ENCODE peak calls at places on chromosomes 16 and 17, in seven cellular contexts. B is breast epithelium, G is A549, A is IMR-90, Z is K562, H is esophagus muscularis mucosa, X is tibial nerve. O is an unnamed sample.

GRCh38 chr16:6571044-6571443 is 761.6 kb upstream of the RBFOX1 start:
- DNase-seq in B (no peak), G (no peak), A (no peak), Z (no peak), H (no peak), X (no peak), O (no peak)

GRCh38 chr16:21720533-21720932 is 56.8 kb downstream of the OTOA start:
- DNase-seq in B (no peak), G (no peak), A (no peak), Z (no peak), H (no peak), X (no peak), O (no peak)

GRCh38 chr17:13477180-13477611 is 124.5 kb downstream of the HS3ST3A1 start:
- DNase-seq in B (no peak), G (no peak), A (peak), Z (no peak), H (peak), X (no peak), O (no peak)

GRCh38 chr16:66188786-66189725 is 177.4 kb upstream of the CDH5 start:
- DNase-seq in B (no peak), G (no peak), A (peak), Z (no peak), H (peak), X (peak), O (no peak)

GRCh38 chr17:81405382-81406005 is 10.2 kb downstream of the BAHCC1 start:
- DNase-seq in B (no peak), G (no peak), A (no peak), Z (no peak), H (no peak), X (no peak), O (no peak)

GRCh38 chr17:58303981-58304734 is 23.4 kb upstream of the MPO start:
- DNase-seq in B (peak), G (peak), A (peak), Z (peak), H (peak), X (no peak), O (no peak)

GRCh38 chr17:59167571-59168001 is 12.0 kb downstream of the PRR11 start:
- DNase-seq in B (no peak), G (no peak), A (peak), Z (no peak), H (peak), X (no peak), O (no peak)

GRCh38 chr17:15265131-15265530 is at the start of gene PMP22:
- DNase-seq in B (no peak), G (no peak), A (no peak), Z (no peak), H (no peak), X (peak), O (peak)

GRCh38 chr16:1565083-1565805 is 31.8 kb downstream of the TMEM204 start:
- DNase-seq in B (no peak), G (no peak), A (no peak), Z (no peak), H (no peak), X (no peak), O (no peak)

GRCh38 chr16:69796285-69797118 is 34.4 kb downstream of the WWP2 start:
- DNase-seq in B (no peak), G (peak), A (peak), Z (peak), H (no peak), X (peak), O (peak)

GRCh38 chr17:48597775-48598631 is 4.4 kb upstream of the HOXB5 start:
- DNase-seq in B (no peak), G (no peak), A (peak), Z (no peak), H (no peak), X (no peak), O (no peak)

GRCh38 chr16:49866533-49867155 is 10.7 kb upstream of the ZNF423 start:
- DNase-seq in B (no peak), G (no peak), A (no peak), Z (no peak), H (no peak), X (no peak), O (no peak)

GRCh38 chr17:30913955-30914354 is 7.8 kb upstream of the ADAP2 start:
- DNase-seq in B (no peak), G (no peak), A (no peak), Z (no peak), H (no peak), X (no peak), O (no peak)

GRCh38 chr17:29215717-29216116 is 30.9 kb upstream of the CRYBA1 start:
- DNase-seq in B (no peak), G (no peak), A (peak), Z (no peak), H (no peak), X (no peak), O (no peak)

GRCh38 chr17:61139219-61139618 is 260.4 kb upstream of the TBX2 start:
- DNase-seq in B (peak), G (no peak), A (peak), Z (no peak), H (no peak), X (no peak), O (no peak)

GRCh38 chr16:46620265-46621005 is 744 bp downstream of the SHCBP1 start:
- DNase-seq in B (no peak), G (peak), A (no peak), Z (peak), H (no peak), X (no peak), O (no peak)

GRCh38 chr17:61574542-61575351 is 16.3 kb downstream of the NACA2 start:
- DNase-seq in B (no peak), G (peak), A (peak), Z (no peak), H (no peak), X (no peak), O (no peak)

GRCh38 chr17:29615492-29616299 is 7.0 kb downstream of the CORO6 start:
- DNase-seq in B (peak), G (peak), A (peak), Z (peak), H (peak), X (peak), O (peak)

GRCh38 chr17:3529817-3530741 is 27.5 kb downstream of the TRPV3 start:
- DNase-seq in B (no peak), G (no peak), A (no peak), Z (no peak), H (no peak), X (peak), O (no peak)

GRCh38 chr17:7293821-7294613 is 422 bp downstream of the YBX2 start:
- DNase-seq in B (no peak), G (no peak), A (no peak), Z (peak), H (no peak), X (no peak), O (peak)

GRCh38 chr17:50817142-50817751 is 18.1 kb upstream of the WFIKKN2 start:
- DNase-seq in B (no peak), G (peak), A (no peak), Z (peak), H (no peak), X (peak), O (no peak)

GRCh38 chr17:67441052-67441738 is 64.1 kb downstream of the PITPNC1 start:
- DNase-seq in B (no peak), G (peak), A (peak), Z (no peak), H (peak), X (no peak), O (no peak)

GRCh38 chr17:22516861-22517636 is 824.7 kb downstream of the KCNJ18 start:
- DNase-seq in B (no peak), G (no peak), A (no peak), Z (no peak), H (no peak), X (no peak), O (no peak)

GRCh38 chr17:57557793-57558681 is 187.1 kb downstream of the CCDC182 start:
- DNase-seq in B (no peak), G (peak), A (peak), Z (no peak), H (no peak), X (no peak), O (no peak)

GRCh38 chr16:47198180-47198575 is 54.4 kb upstream of the NETO2 start:
- DNase-seq in B (no peak), G (no peak), A (no peak), Z (no peak), H (no peak), X (no peak), O (no peak)

GRCh38 chr17:43583332-43583731 is 37.2 kb upstream of the ETV4 start:
- DNase-seq in B (no peak), G (no peak), A (no peak), Z (no peak), H (no peak), X (no peak), O (no peak)

GRCh38 chr16:57750796-57751538 is 15.4 kb downstream of the KATNB1 start:
- DNase-seq in B (no peak), G (no peak), A (no peak), Z (no peak), H (no peak), X (no peak), O (no peak)

GRCh38 chr16:23469814-23470213 is 16.8 kb upstream of the COG7 start:
- DNase-seq in B (peak), G (peak), A (peak), Z (no peak), H (no peak), X (no peak), O (peak)

GRCh38 chr17:73140531-73140930 is 24.3 kb upstream of the SSTR2 start:
- DNase-seq in B (no peak), G (no peak), A (no peak), Z (no peak), H (no peak), X (no peak), O (no peak)

GRCh38 chr17:8586766-8587165 is 43.8 kb downstream of the MYH10 start:
- DNase-seq in B (no peak), G (no peak), A (no peak), Z (no peak), H (no peak), X (no peak), O (no peak)
- H3K27ac ChIP-seq in B (no peak), G (no peak), A (no peak), Z (no peak), H (no peak), X (no peak), O (no peak)

GRCh38 chr16:10878644-10879498 is 1.9 kb downstream of the CIITA start:
- DNase-seq in B (peak), G (no peak), A (peak), Z (no peak), H (no peak), X (peak), O (peak)

GRCh38 chr16:10881479-10882030 is 4.6 kb downstream of the CIITA start:
- DNase-seq in B (no peak), G (no peak), A (no peak), Z (no peak), H (no peak), X (no peak), O (no peak)

GRCh38 chr16:10878328-10878643 is 1.3 kb downstream of the CIITA start:
- DNase-seq in B (no peak), G (no peak), A (no peak), Z (no peak), H (no peak), X (no peak), O (no peak)

GRCh38 chr16:10880609-10881452 is 3.8 kb downstream of the CIITA start:
- DNase-seq in B (no peak), G (no peak), A (no peak), Z (no peak), H (no peak), X (no peak), O (no peak)

DNA sequence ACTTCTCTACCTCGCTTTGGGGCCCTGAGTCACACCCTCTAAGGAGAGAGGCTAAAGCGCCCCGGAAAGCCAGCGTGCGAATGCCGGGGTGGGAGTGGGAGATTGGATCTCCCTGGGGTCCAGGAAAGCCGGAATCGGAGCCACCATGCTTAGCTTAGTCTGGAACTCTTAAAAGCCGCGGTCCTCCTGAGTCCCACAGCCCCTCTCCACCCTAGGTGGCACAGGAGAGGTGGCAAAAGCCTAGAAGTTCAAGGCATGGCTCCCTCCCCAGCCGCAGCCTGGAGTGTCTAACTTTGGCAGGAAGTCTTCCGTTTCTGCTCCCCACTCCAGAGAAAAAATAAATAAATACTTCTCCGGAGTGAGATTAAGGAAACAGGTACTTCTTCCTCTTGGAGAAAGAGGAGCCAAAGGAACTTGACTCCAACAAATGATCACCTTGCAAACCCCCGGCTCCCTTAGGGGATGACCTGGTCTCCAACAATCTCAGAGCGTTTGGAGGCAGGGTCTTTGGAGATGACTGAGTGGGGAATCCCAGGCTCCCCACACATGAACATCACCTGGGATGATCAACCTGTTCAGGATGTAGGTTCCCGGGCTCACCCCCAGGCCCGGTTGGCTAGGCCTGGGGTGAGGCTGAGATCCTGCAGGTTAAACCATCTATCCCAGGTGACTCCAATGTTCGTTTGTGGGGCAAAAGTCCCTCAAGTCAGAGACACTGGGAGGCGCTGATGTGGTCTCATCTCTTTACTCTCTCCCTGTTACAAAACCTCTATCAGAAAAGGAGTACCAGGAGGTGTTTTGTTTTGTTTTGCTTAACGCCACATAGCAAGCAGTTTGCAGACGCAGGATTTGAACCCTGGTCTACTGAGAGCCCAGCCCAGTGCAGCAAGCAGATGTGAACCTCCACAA is 2.9 kb downstream of the CIITA start:
- DNase-seq in B (no peak), G (no peak), A (no peak), Z (no peak), H (no peak), X (no peak), O (no peak)
- TF ChIP-seq POLR2A in B (no peak), G (no peak), A (no peak), Z (no peak), H (no peak), X (no peak), O (no peak)

GRCh38 chr17:74805543-74805991 is 29.4 kb upstream of the NAT9 start:
- DNase-seq in B (no peak), G (no peak), A (no peak), Z (no peak), H (no peak), X (no peak), O (no peak)

GRCh38 chr17:74804683-74805082 is 28.5 kb upstream of the NAT9 start:
- DNase-seq in B (no peak), G (no peak), A (no peak), Z (no peak), H (no peak), X (no peak), O (no peak)

GRCh38 chr17:74807376-74807775 is 31.2 kb upstream of the NAT9 start:
- DNase-seq in B (no peak), G (no peak), A (no peak), Z (no peak), H (no peak), X (no peak), O (no peak)

GRCh38 chr17:74807925-74808324 is 31.8 kb upstream of the NAT9 start:
- DNase-seq in B (no peak), G (no peak), A (peak), Z (no peak), H (no peak), X (no peak), O (no peak)

DNA sequence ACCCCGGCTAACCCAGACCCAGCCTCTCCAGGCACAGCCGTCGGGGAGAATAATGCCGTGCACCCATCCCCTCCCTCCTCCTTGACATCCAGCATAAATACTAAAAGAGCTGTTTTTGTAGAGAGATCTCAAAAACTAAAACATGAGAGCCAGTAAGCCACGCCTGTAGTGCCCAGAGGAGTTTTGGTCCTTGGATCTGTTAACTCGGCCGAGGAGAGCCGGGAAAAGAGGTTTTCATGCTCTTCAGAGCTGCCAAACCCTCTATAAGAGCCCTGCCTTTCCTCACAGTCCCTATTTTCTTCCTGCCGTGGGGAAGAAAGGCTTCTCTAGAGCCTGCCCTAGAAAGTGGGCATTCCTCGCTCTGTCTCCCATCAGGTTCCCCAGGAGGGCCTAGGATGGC is 30.2 kb upstream of the NAT9 start:
- DNase-seq in B (no peak), G (no peak), A (no peak), Z (no peak), H (no peak), X (no peak), O (no peak)
- H3K27ac ChIP-seq in B (no peak), G (no peak), A (no peak), Z (no peak), H (no peak), X (no peak), O (no peak)

DNA sequence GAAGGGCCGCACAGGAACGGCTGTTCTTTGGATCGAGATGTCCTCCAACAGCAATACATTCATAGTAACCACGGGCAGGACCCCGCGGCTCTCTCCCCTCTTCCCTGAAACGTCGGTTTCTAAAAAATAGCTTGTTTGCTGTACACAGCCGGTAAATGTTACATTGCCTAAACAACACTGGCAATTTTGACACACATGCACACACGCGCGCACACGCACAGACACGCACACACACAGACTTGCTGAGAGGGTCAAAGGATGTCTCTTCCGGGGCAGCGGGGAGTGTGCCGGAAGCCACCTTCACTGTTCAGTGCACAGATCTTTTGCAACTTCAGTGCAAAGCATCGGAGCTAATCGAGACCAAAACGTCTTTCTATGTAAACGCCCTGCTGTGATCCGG is 35.8 kb downstream of the ZDHHC7 start:
- DNase-seq in B (no peak), G (no peak), A (no peak), Z (no peak), H (no peak), X (no peak), O (no peak)
- TF ChIP-seq POLR2A in B (no peak), G (no peak), A (no peak), Z (no peak), H (no peak), X (no peak), O (no peak)